ENCODE peak calls at places on chromosomes 2 and 18, in five cellular contexts. One of them, this sample, is unnamed.
A peak's percentile ranks its signal among the peaks of the same experiment; 100 is the strongest.

GRCh38 chr18:43571078-43571689 is 293.9 kb upstream of the SYT4 start:
- DNase-seq in K562: peak; percentile 16
- DNase-seq in OCI-LY7: peak; percentile 14
- DNase-seq in cardiac muscle cell: peak; percentile 69
- DNase-seq in heart right ventricle: peak; percentile 12
- DNase-seq in this sample: peak; percentile 65

GRCh38 chr18:78818961-78819360 is 160.7 kb upstream of the SALL3 start:
- DNase-seq in K562: no peak
- DNase-seq in OCI-LY7: no peak
- DNase-seq in cardiac muscle cell: no peak
- DNase-seq in heart right ventricle: no peak
- DNase-seq in this sample: no peak

GRCh38 chr2:217742276-217742675 is 260.5 kb downstream of the TNS1 start:
- DNase-seq in K562: no peak
- DNase-seq in OCI-LY7: no peak
- DNase-seq in cardiac muscle cell: no peak
- DNase-seq in heart right ventricle: no peak
- DNase-seq in this sample: no peak

GRCh38 chr2:23530121-23530908 is 145.3 kb downstream of the KLHL29 start:
- DNase-seq in K562: no peak
- DNase-seq in OCI-LY7: no peak
- DNase-seq in cardiac muscle cell: no peak
- DNase-seq in heart right ventricle: no peak
- DNase-seq in this sample: no peak

GRCh38 chr18:54181856-54182612 is 42.4 kb downstream of the MBD2 start:
- DNase-seq in K562: no peak
- DNase-seq in OCI-LY7: no peak
- DNase-seq in cardiac muscle cell: peak; percentile 21
- DNase-seq in heart right ventricle: no peak
- DNase-seq in this sample: no peak

GRCh38 chr2:206368933-206369569 is 74.3 kb upstream of the ADAM23 start:
- DNase-seq in K562: no peak
- DNase-seq in OCI-LY7: no peak
- DNase-seq in cardiac muscle cell: no peak
- DNase-seq in heart right ventricle: no peak
- DNase-seq in this sample: no peak

GRCh38 chr2:23489471-23490400 is 104.8 kb downstream of the KLHL29 start:
- DNase-seq in K562: no peak
- DNase-seq in OCI-LY7: no peak
- DNase-seq in cardiac muscle cell: peak; percentile 10
- DNase-seq in heart right ventricle: no peak
- DNase-seq in this sample: no peak

GRCh38 chr2:170121689-170122088 is 56.3 kb upstream of the MYO3B start:
- DNase-seq in K562: no peak
- DNase-seq in OCI-LY7: no peak
- DNase-seq in cardiac muscle cell: no peak
- DNase-seq in heart right ventricle: no peak
- DNase-seq in this sample: no peak

GRCh38 chr2:120254178-120254577 is 1.5 kb downstream of the RALB start:
- DNase-seq in K562: no peak
- DNase-seq in OCI-LY7: no peak
- DNase-seq in cardiac muscle cell: no peak
- DNase-seq in heart right ventricle: no peak
- DNase-seq in this sample: no peak

GRCh38 chr2:43186679-43187374 is 39.6 kb downstream of the ZFP36L2 start:
- DNase-seq in K562: no peak
- DNase-seq in OCI-LY7: no peak
- DNase-seq in cardiac muscle cell: no peak
- DNase-seq in heart right ventricle: no peak
- DNase-seq in this sample: no peak

GRCh38 chr2:204012081-204012653 is 75.6 kb downstream of the ICOS start:
- DNase-seq in K562: no peak
- DNase-seq in OCI-LY7: no peak
- DNase-seq in cardiac muscle cell: no peak
- DNase-seq in heart right ventricle: no peak
- DNase-seq in this sample: no peak

GRCh38 chr2:165720526-165720925 is 73.5 kb downstream of the GALNT3 start:
- DNase-seq in K562: no peak
- DNase-seq in OCI-LY7: no peak
- DNase-seq in cardiac muscle cell: peak; percentile 63
- DNase-seq in heart right ventricle: no peak
- DNase-seq in this sample: peak; percentile 81

GRCh38 chr2:161063946-161064306 is 96.3 kb upstream of the TANK start:
- DNase-seq in K562: no peak
- DNase-seq in OCI-LY7: no peak
- DNase-seq in cardiac muscle cell: no peak
- DNase-seq in heart right ventricle: no peak
- DNase-seq in this sample: no peak
- TF ChIP-seq CTCF in K562: no peak
- TF ChIP-seq CTCF in OCI-LY7: no peak
- TF ChIP-seq CTCF in cardiac muscle cell: no peak
- TF ChIP-seq CTCF in heart right ventricle: no peak
- TF ChIP-seq CTCF in this sample: no peak

DNA sequence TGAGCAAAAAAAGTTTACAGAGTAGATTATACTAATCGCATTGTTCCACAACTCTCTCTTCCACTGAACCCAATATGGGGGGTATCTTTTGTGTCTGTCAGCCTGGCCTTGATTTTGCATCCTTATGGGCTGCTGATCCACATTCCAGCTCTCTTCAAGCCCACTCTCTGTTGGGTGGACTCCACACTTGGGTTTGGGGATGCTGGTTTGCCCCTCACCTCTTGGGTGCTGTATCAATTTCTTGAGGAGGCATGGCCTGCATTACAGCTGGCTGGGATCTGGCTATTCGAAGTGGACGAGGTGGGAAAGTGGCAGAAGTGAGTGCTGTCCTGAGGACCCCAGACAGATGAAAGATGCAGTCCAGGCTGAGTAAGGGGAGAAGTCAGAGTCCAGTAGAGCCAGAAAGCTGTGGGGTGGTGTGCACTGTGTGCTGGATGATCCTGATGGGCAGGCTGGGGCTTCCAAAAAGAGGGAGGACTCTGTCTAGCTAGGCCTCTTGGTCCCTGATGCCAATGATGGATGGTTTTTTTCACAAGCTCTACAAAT is 141.4 kb downstream of the CAPN13 start:
- DNase-seq in K562: no peak
- DNase-seq in OCI-LY7: no peak
- DNase-seq in cardiac muscle cell: no peak
- DNase-seq in heart right ventricle: no peak
- DNase-seq in this sample: no peak
- H3K27ac ChIP-seq in K562: no peak overlapping the region
- H3K27ac ChIP-seq in OCI-LY7: peak overlapping the region; percentile 40
- H3K27ac ChIP-seq in cardiac muscle cell: no peak overlapping the region
- H3K27ac ChIP-seq in heart right ventricle: no peak overlapping the region
- H3K27ac ChIP-seq in this sample: peak overlapping the region; percentile 99

GRCh38 chr2:10236571-10237391 is 65.9 kb upstream of the HPCAL1 start:
- DNase-seq in K562: no peak
- DNase-seq in OCI-LY7: no peak
- DNase-seq in cardiac muscle cell: no peak
- DNase-seq in heart right ventricle: no peak
- DNase-seq in this sample: no peak

GRCh38 chr2:10234409-10235094 is 68.2 kb upstream of the HPCAL1 start:
- DNase-seq in K562: no peak
- DNase-seq in OCI-LY7: no peak
- DNase-seq in cardiac muscle cell: peak; percentile 39
- DNase-seq in heart right ventricle: no peak
- DNase-seq in this sample: no peak

GRCh38 chr2:10237392-10238321 is 65.0 kb upstream of the HPCAL1 start:
- DNase-seq in K562: no peak
- DNase-seq in OCI-LY7: no peak
- DNase-seq in cardiac muscle cell: no peak
- DNase-seq in heart right ventricle: peak; percentile 49
- DNase-seq in this sample: no peak

GRCh38 chr2:10235099-10235908 is 67.4 kb upstream of the HPCAL1 start:
- DNase-seq in K562: no peak
- DNase-seq in OCI-LY7: no peak
- DNase-seq in cardiac muscle cell: peak; percentile 37
- DNase-seq in heart right ventricle: no peak
- DNase-seq in this sample: no peak

GRCh38 chr2:10235909-10236550 is 66.7 kb upstream of the HPCAL1 start:
- DNase-seq in K562: no peak
- DNase-seq in OCI-LY7: no peak
- DNase-seq in cardiac muscle cell: no peak
- DNase-seq in heart right ventricle: no peak
- DNase-seq in this sample: no peak
- H3K4me3 ChIP-seq in K562: no peak overlapping the region
- H3K4me3 ChIP-seq in OCI-LY7: no peak overlapping the region
- H3K4me3 ChIP-seq in cardiac muscle cell: no peak overlapping the region
- H3K4me3 ChIP-seq in heart right ventricle: no peak overlapping the region
- H3K4me3 ChIP-seq in this sample: no peak overlapping the region

DNA sequence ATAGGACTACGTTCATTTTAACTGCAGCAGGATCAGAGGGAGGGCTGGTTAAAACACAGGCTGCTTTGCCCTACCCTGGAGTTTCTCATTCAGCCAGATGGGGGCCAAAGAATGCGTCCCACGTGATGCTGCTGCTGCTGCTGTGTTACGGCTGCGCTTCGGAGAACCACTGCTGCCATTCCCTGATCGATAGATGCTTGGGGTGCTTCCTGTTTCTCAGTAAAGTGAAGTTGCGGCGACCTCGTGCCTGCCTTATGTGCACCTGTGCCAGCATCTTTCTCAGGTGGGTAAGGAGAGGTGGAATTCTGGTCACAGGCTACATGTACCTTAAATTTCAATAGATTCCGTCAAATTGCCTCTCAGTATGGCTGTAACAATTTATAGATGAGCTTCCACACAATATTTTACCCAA is 24.7 kb upstream of the TOGARAM2 start:
- DNase-seq in K562: peak; percentile 48
- DNase-seq in OCI-LY7: no peak
- DNase-seq in cardiac muscle cell: peak; percentile 53
- DNase-seq in heart right ventricle: no peak
- DNase-seq in this sample: peak; percentile 53
- TF ChIP-seq CTCF in K562: peak; percentile 49
- TF ChIP-seq CTCF in OCI-LY7: no peak
- TF ChIP-seq CTCF in cardiac muscle cell: peak; percentile 38
- TF ChIP-seq CTCF in heart right ventricle: no peak
- TF ChIP-seq CTCF in this sample: peak; percentile 69

DNA sequence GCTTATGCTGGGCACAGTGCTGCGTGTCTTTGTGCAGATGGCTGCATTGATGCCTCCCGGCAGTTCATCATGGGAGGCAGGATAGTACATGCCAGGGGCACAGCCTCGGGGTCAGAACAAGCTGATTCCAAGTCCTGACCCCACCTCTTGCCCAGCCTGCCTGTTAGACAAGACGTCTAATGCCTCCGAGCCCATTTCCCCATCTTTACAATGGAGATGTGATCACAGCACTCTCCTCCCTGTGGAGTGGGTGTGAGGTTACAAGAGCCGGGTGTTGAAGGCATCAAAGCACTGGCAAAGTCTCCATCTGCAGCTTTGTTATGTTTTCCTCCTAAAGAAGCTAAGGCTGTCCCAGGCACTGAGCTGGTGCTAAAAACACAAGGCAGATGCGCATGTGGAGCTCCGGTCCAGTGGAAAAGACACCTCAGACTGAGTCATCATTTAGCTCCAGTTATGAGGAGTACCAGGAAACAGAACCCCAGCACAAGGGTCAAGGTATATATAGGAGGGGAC is 125.7 kb upstream of the EPAS1 start:
- DNase-seq in K562: no peak
- DNase-seq in OCI-LY7: no peak
- DNase-seq in cardiac muscle cell: peak; percentile 84
- DNase-seq in heart right ventricle: no peak
- DNase-seq in this sample: peak; percentile 88
- H3K27ac ChIP-seq in K562: no peak overlapping the region
- H3K27ac ChIP-seq in OCI-LY7: no peak overlapping the region
- H3K27ac ChIP-seq in cardiac muscle cell: no peak overlapping the region
- H3K27ac ChIP-seq in heart right ventricle: no peak overlapping the region
- H3K27ac ChIP-seq in this sample: peak overlapping the region; percentile 63